ENCODE peak calls at places on chromosomes 1 and 21, in four cellular contexts. C is ovary, N is A549, T is sigmoid colon. W is an unnamed sample.

GRCh38 chr1:153922076-153922837 is 515 bp downstream of the GATAD2B start:
- DNase-seq in C (no peak), N (peak), T (no peak), W (peak)

GRCh38 chr21:15908187-15908586 is 178.4 kb downstream of the USP25 start:
- DNase-seq in C (no peak), N (no peak), T (no peak), W (no peak)

GRCh38 chr1:151606384-151606783 is 5.5 kb upstream of the SNX27 start:
- DNase-seq in C (no peak), N (no peak), T (no peak), W (no peak)

GRCh38 chr1:26996024-26996423 is 2.5 kb downstream of the TRNP1 start:
- DNase-seq in C (no peak), N (no peak), T (no peak), W (no peak)

GRCh38 chr1:67937651-67938050 is 104.4 kb upstream of the GNG12 start:
- DNase-seq in C (peak), N (no peak), T (no peak), W (no peak)

GRCh38 chr1:107791381-107791780 is 173.6 kb downstream of the VAV3 start:
- DNase-seq in C (no peak), N (no peak), T (no peak), W (no peak)

GRCh38 chr1:151837841-151838490 is 1.7 kb downstream of the C2CD4D start:
- DNase-seq in C (no peak), N (no peak), T (no peak), W (no peak)

GRCh38 chr1:237799762-237800474 is 90.8 kb downstream of the ZP4 start:
- DNase-seq in C (no peak), N (peak), T (no peak), W (no peak)

GRCh38 chr21:35578350-35578782 is 482.0 kb downstream of the SETD4 start:
- DNase-seq in C (no peak), N (no peak), T (no peak), W (no peak)

GRCh38 chr1:42765271-42765670 is 1.6 kb downstream of the P3H1 start:
- DNase-seq in C (no peak), N (no peak), T (no peak), W (no peak)

GRCh38 chr21:35475768-35476167 is 426.7 kb upstream of the RUNX1 start:
- DNase-seq in C (no peak), N (no peak), T (no peak), W (no peak)

DNA sequence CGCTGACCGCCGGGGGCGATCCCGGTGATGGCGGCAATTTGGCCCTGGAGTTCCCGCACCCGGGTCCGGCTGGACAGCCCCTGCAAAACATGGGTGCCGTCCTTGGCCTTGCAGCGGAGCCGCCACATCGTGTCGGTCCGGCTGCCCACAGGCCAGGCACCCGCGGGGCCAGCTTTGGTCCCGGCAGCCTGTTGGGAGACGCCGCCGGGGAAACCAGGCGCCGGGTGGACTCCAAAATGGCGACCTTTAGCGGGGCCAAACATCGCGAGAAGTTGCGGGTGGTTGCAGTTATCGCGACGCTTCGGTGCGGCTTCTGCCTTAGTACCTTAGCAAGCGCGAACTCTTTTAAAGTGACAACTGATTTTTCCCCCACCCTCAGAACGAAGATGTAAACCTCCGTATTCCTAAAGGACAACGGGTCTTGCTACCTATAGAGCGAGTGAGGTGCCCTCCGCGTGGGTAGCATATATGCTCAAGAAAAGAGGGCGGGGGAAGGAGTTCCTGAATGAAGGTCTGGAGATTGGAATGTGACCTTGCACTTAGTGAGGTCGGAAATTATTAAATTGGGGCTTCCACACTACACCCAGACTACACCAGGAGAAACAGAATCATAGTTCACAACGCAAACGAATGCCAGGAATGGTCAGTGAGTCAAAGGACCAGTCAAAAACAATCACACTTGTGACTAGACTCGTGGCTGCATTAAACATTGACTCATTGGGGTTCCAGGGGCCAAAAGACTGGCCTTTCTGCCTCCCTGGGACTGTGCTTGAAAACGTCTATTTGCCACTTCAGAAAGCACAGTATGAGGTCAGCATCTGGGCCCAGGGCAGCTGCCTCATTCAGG is at the start of gene YOD1:
- DNase-seq in C (peak), N (peak), T (peak), W (peak)
- TF ChIP-seq POLR2A in C (no peak), N (peak), T (peak), W (no peak)

GRCh38 chr1:29859126-29859525 is 622.8 kb downstream of the PTPRU start:
- DNase-seq in C (no peak), N (no peak), T (no peak), W (peak)

GRCh38 chr1:29854700-29855276 is 618.5 kb downstream of the PTPRU start:
- DNase-seq in C (no peak), N (no peak), T (no peak), W (no peak)

GRCh38 chr1:29858646-29859045 is 622.3 kb downstream of the PTPRU start:
- DNase-seq in C (no peak), N (no peak), T (no peak), W (peak)

GRCh38 chr1:29855761-29856160 is 619.4 kb downstream of the PTPRU start:
- DNase-seq in C (no peak), N (no peak), T (no peak), W (no peak)

GRCh38 chr1:29856663-29857224 is 620.4 kb downstream of the PTPRU start:
- DNase-seq in C (no peak), N (no peak), T (no peak), W (peak)
- TF ChIP-seq CTCF in C (no peak), N (no peak), T (no peak), W (no peak)

GRCh38 chr21:41712201-41712600 is 54.7 kb downstream of the RIPK4 start:
- DNase-seq in C (no peak), N (no peak), T (no peak), W (no peak)
- H3K4me3 ChIP-seq in C (no peak), N (no peak), T (no peak), W (no peak)

DNA sequence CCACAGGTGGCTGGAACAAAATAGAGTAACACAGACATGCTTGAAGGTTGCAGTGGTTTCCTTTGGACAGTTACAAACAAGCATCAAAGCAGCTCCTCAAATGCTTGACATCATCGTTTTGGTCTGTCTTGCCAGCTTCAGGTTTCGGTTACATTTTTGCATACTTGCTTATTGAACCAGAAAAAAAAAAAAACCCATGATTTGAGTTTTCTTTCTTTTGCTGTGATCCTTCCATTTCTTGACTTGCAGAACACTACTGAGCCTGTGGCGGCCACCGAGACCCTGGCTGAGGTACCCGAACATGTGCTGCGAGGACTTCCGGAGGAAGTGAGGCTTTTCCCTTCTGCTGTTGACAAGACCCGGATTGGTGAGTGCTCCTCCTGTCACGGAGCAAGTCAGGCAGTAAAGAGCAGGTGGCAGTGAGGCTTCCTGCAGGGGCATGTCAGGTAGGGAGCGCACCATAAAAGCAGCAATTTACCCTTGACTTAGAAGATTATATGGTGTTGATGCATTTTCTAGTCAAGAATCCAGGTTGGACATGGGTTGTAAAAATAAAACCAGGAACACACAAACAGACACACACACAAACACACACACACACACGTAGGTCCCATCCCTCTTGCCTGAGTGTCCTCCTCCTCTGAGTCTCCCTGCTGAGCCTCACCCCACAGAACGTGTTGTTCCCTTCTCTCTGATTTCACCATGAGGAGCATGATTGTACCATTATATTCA is 30.9 kb downstream of the PRDM2 start:
- DNase-seq in C (no peak), N (no peak), T (no peak), W (peak)
- TF ChIP-seq POLR2A in C (no peak), N (no peak), T (no peak), W (no peak)

GRCh38 chr1:2944705-2945104 is 76.6 kb upstream of the ACTRT2 start:
- DNase-seq in C (no peak), N (no peak), T (peak), W (no peak)

GRCh38 chr1:2946999-2947650 is 74.1 kb upstream of the ACTRT2 start:
- DNase-seq in C (no peak), N (no peak), T (no peak), W (no peak)

GRCh38 chr1:2948001-2948750 is 73.1 kb upstream of the ACTRT2 start:
- DNase-seq in C (no peak), N (no peak), T (peak), W (no peak)

GRCh38 chr1:2945821-2946231 is 75.4 kb upstream of the ACTRT2 start:
- DNase-seq in C (no peak), N (no peak), T (peak), W (no peak)

DNA sequence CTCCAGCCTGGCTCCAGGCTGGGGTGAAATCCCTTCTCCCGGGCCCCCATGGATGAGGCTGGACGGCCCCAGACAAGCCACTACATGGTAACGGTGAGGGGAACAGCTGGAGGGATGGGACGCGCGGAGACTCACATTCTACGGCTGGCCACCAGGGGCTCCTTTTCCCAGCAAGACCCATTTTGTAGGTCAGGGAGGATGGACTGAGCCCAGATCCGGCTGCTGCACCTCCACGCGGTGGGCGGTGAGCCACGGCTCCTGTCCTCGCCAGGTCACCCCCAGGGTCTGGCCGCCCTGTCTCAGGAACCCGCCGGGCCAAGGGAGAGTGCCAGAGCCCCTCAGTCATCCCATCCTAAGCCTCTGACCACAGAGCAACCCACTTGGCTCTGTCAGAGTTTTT is 75.0 kb upstream of the ACTRT2 start:
- DNase-seq in C (no peak), N (peak), T (peak), W (no peak)
- TF ChIP-seq CTCF in C (no peak), N (no peak), T (no peak), W (no peak)

DNA sequence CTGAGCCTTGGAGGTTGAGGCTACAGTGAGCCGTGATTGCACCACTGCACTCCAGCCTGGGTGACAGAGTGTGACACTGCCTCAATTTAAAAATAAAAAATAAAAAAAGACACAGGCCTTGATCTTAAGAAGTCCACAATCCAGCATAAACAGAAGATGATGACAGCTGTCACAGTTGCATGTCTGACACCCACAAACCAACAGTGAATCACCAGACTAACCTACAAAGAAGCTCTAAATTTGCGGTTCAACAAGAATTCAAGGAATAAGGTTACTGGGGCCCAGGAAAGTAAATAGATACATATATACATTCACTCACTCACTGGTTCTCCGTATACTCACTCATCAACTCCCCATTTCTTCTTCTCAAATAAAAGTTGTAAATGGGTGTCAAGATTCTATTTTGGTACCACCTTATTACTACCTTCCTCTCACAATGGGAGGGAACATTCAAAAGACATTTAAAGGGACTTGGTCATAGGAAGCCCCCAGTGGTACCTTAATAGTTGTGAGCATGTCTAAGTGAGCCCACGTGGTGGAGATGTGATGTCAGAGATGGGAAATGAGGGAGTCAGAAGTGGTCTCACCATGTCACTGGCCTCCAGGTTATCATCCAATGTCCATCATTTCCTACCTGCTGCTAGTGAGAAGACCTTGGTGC is 66.9 kb upstream of the PRDX6 start:
- DNase-seq in C (no peak), N (no peak), T (no peak), W (no peak)
- H3K4me3 ChIP-seq in C (no peak), N (no peak), T (no peak), W (no peak)

GRCh38 chr1:116134178-116134773 is 23.1 kb downstream of the MAB21L3 start:
- DNase-seq in C (no peak), N (peak), T (no peak), W (no peak)

GRCh38 chr1:116133696-116134095 is 22.5 kb downstream of the MAB21L3 start:
- DNase-seq in C (no peak), N (no peak), T (no peak), W (no peak)

GRCh38 chr1:116131170-116131569 is 20.0 kb downstream of the MAB21L3 start:
- DNase-seq in C (no peak), N (no peak), T (no peak), W (no peak)

GRCh38 chr1:116130376-116130775 is 19.2 kb downstream of the MAB21L3 start:
- DNase-seq in C (no peak), N (no peak), T (no peak), W (no peak)

DNA sequence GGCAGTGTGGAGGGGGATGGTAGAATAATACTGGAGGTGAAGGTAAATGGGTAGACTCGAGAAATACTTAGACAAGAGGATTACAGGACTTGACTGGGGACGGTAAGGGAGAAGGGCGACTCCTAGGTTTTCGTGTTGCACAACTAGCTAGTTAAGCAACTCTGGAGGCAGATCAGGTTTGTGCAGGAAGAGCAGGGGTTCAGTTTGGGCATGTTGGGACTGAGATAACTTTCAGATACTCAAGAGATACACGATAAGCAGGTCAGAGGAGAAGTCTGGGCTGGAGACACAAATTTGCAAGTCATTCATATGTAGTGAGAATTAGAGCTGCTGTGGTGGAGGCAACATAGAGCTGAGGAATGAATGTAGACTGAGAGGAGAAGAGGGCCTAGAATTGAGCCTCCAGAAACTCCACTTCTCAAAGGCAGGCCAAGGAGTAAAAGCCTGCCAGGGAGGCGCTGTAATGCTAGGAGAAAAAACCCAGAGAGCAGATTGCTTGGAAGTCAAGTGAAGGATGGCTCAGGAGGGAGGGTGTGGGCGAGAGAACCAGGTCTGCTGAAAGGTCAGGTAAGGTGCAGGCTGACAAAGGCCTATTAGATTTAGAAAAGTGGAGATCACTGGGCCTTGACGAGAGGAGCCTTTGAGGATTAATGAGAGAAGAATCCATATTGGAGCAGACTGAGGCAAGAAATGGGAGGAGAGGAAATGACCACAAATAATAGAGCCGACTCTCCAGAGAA is 20.8 kb downstream of the MAB21L3 start:
- DNase-seq in C (no peak), N (no peak), T (no peak), W (no peak)
- TF ChIP-seq POLR2A in C (no peak), N (no peak), T (no peak), W (no peak)

GRCh38 chr1:92488832-92489231 is 2.1 kb upstream of the GFI1 start:
- DNase-seq in C (no peak), N (no peak), T (no peak), W (no peak)
- TF ChIP-seq CTCF in C (no peak), N (no peak), T (no peak), W (no peak)